ENCODE peak calls at places on chromosomes 12 and 14, in seven cellular contexts. L, V, G, T, M, H and S are unnamed samples.

GRCh38 chr12:120155072-120155471 is 38.5 kb upstream of the RAB35 start:
- DNase-seq in L (no peak), V (no peak), G (no peak), T (no peak), M (no peak), H (no peak), S (no peak)

GRCh38 chr12:14364583-14365271 is 755 bp upstream of the ATF7IP start:
- DNase-seq in L (no peak), V (no peak), G (no peak), T (no peak), M (no peak), H (no peak), S (no peak)

GRCh38 chr14:51860836-51861583 is 598 bp downstream of the GNG2 start:
- DNase-seq in L (no peak), V (no peak), G (no peak), T (no peak), M (no peak), H (no peak), S (no peak)

GRCh38 chr12:66269757-66270383 is 32.4 kb upstream of the HELB start:
- DNase-seq in L (no peak), V (peak), G (no peak), T (no peak), M (peak), H (no peak), S (no peak)

GRCh38 chr12:87120440-87120839 is 864.2 kb upstream of the MGAT4C start:
- DNase-seq in L (no peak), V (no peak), G (no peak), T (no peak), M (no peak), H (no peak), S (no peak)

GRCh38 chr12:82608706-82609105 is 78.0 kb upstream of the TMTC2 start:
- DNase-seq in L (no peak), V (no peak), G (no peak), T (no peak), M (no peak), H (no peak), S (no peak)

GRCh38 chr12:113823816-113824215 is 142.3 kb downstream of the RBM19 start:
- DNase-seq in L (no peak), V (no peak), G (no peak), T (no peak), M (no peak), H (no peak), S (no peak)

GRCh38 chr14:61396694-61397093 is 75.3 kb downstream of the PRKCH start:
- DNase-seq in L (no peak), V (no peak), G (no peak), T (no peak), M (no peak), H (no peak), S (no peak)

GRCh38 chr14:69483765-69484443 is 624 bp upstream of the PLEKHD1 start:
- DNase-seq in L (peak), V (no peak), G (no peak), T (no peak), M (no peak), H (no peak), S (no peak)

GRCh38 chr14:81625343-81625742 is 91.7 kb upstream of the SEL1L start:
- DNase-seq in L (no peak), V (no peak), G (no peak), T (no peak), M (peak), H (no peak), S (no peak)

GRCh38 chr14:36451346-36452065 is 68.5 kb downstream of the NKX2-1 start:
- DNase-seq in L (no peak), V (no peak), G (no peak), T (peak), M (no peak), H (no peak), S (no peak)

GRCh38 chr14:24784981-24785380 is 151.0 kb upstream of the GZMB start:
- DNase-seq in L (no peak), V (no peak), G (no peak), T (no peak), M (no peak), H (no peak), S (no peak)

GRCh38 chr12:65232490-65233077 is 45.9 kb upstream of the MSRB3 start:
- DNase-seq in L (no peak), V (no peak), G (no peak), T (no peak), M (peak), H (no peak), S (no peak)

GRCh38 chr12:50986961-50987737 is 34.8 kb downstream of the HIGD1C start:
- DNase-seq in L (peak), V (peak), G (peak), T (no peak), M (peak), H (no peak), S (no peak)

GRCh38 chr14:86541969-86542368 is 1012.0 kb downstream of the FLRT2 start:
- DNase-seq in L (no peak), V (peak), G (no peak), T (no peak), M (peak), H (no peak), S (no peak)

GRCh38 chr12:31600764-31601163 is 9.8 kb upstream of the DENND5B start:
- DNase-seq in L (no peak), V (no peak), G (no peak), T (no peak), M (no peak), H (no peak), S (no peak)

GRCh38 chr14:58362798-58363412 is 32.8 kb upstream of the TOMM20L start:
- DNase-seq in L (no peak), V (no peak), G (no peak), T (no peak), M (peak), H (no peak), S (no peak)

GRCh38 chr14:75650253-75651058 is 10.2 kb downstream of the ERG28 start:
- DNase-seq in L (no peak), V (no peak), G (peak), T (no peak), M (no peak), H (no peak), S (no peak)

GRCh38 chr12:790253-790563 is 37.8 kb downstream of the WNK1 start:
- DNase-seq in L (no peak), V (no peak), G (no peak), T (no peak), M (no peak), H (no peak), S (no peak)

GRCh38 chr14:78075033-78075432 is 95.1 kb upstream of the NRXN3 start:
- DNase-seq in L (no peak), V (no peak), G (no peak), T (no peak), M (no peak), H (no peak), S (no peak)

GRCh38 chr12:64616221-64616620 is 5.9 kb downstream of the RASSF3 start:
- DNase-seq in L (no peak), V (no peak), G (no peak), T (no peak), M (no peak), H (no peak), S (no peak)

GRCh38 chr12:851913-852312 is 97.6 kb downstream of the RAD52 start:
- DNase-seq in L (no peak), V (peak), G (no peak), T (no peak), M (no peak), H (no peak), S (no peak)

GRCh38 chr12:2177003-2177402 is 124.2 kb downstream of the CACNA1C start:
- DNase-seq in L (no peak), V (no peak), G (no peak), T (no peak), M (no peak), H (no peak), S (no peak)

GRCh38 chr14:58078068-58078467 is 73.9 kb downstream of the ARMH4 start:
- DNase-seq in L (no peak), V (peak), G (no peak), T (no peak), M (no peak), H (no peak), S (no peak)

GRCh38 chr14:38073641-38074040 is 134.1 kb upstream of the SSTR1 start:
- DNase-seq in L (no peak), V (no peak), G (no peak), T (no peak), M (peak), H (no peak), S (no peak)

GRCh38 chr14:51219473-51220448 is 20.3 kb upstream of the TMX1 start:
- DNase-seq in L (no peak), V (no peak), G (no peak), T (no peak), M (peak), H (no peak), S (no peak)

GRCh38 chr12:56202366-56202765 is 13.1 kb upstream of the SMARCC2 start:
- DNase-seq in L (no peak), V (no peak), G (no peak), T (no peak), M (no peak), H (no peak), S (no peak)

GRCh38 chr14:101195309-101195724 is 291.8 kb upstream of the RTL1 start:
- DNase-seq in L (no peak), V (no peak), G (peak), T (no peak), M (no peak), H (no peak), S (peak)

GRCh38 chr12:32084017-32084688 is 22.5 kb upstream of the BICD1 start:
- DNase-seq in L (no peak), V (no peak), G (no peak), T (no peak), M (no peak), H (no peak), S (no peak)

GRCh38 chr14:72786377-72787350 is 107.2 kb downstream of the DPF3 start:
- DNase-seq in L (no peak), V (no peak), G (no peak), T (no peak), M (no peak), H (no peak), S (peak)

GRCh38 chr12:93804392-93805179 is 127.4 kb downstream of the CRADD start:
- DNase-seq in L (no peak), V (no peak), G (no peak), T (no peak), M (no peak), H (no peak), S (no peak)

GRCh38 chr12:46824709-46825108 is 1.1 kb downstream of the SLC38A4 start:
- DNase-seq in L (no peak), V (no peak), G (no peak), T (no peak), M (no peak), H (no peak), S (no peak)

GRCh38 chr12:46830731-46831334 is 5.0 kb upstream of the SLC38A4 start:
- DNase-seq in L (peak), V (no peak), G (no peak), T (no peak), M (no peak), H (no peak), S (no peak)

GRCh38 chr12:46831335-46832083 is 5.7 kb upstream of the SLC38A4 start:
- DNase-seq in L (peak), V (no peak), G (no peak), T (peak), M (no peak), H (peak), S (no peak)

GRCh38 chr12:46825526-46826414 is at the start of gene SLC38A4:
- DNase-seq in L (peak), V (peak), G (peak), T (peak), M (no peak), H (peak), S (no peak)
- TF ChIP-seq CTCF in L (no peak), V (peak), G (peak), T (peak), M (no peak), H (peak), S (peak)

GRCh38 chr14:46651526-46652144 is at the start of gene RPL10L:
- DNase-seq in L (no peak), V (no peak), G (no peak), T (no peak), M (no peak), H (no peak), S (no peak)

GRCh38 chr14:46646796-46647195 is 4.8 kb downstream of the RPL10L start:
- DNase-seq in L (no peak), V (no peak), G (no peak), T (no peak), M (no peak), H (no peak), S (no peak)
- TF ChIP-seq CTCF in L (no peak), V (no peak), G (no peak), T (no peak), M (no peak), H (no peak), S (no peak)

GRCh38 chr12:13198240-13198639 is 1.7 kb downstream of the EMP1 start:
- DNase-seq in L (no peak), V (no peak), G (no peak), T (no peak), M (no peak), H (no peak), S (no peak)
- TF ChIP-seq CTCF in L (no peak), V (no peak), G (no peak), T (no peak), M (no peak), H (no peak), S (no peak)

DNA sequence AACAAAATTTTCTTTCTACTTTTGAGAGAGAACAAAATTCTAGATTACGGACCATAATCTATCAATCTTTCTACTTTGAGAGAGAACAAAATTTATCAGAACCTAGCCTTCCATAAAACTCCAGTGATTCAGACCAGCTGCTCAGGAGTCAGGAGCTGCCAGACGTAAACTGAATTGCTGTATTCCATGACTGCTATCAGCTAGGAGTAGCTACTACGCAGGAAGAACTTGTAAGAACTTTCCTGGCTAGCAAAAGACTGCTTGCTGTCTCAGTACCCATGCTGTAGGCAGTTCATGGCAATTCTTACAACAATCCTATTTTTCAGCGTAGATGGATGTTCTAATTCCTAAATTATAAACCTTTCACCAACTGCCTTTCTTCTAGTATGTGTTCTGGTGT is 73.3 kb downstream of the MED13L start:
- DNase-seq in L (no peak), V (no peak), G (no peak), T (no peak), M (no peak), H (no peak), S (no peak)
- TF ChIP-seq CTCF in L (no peak), V (no peak), G (no peak), T (no peak), M (no peak), H (no peak), S (no peak)